ENCODE peak calls at places on chromosome 15, in four cellular contexts. L is heart right ventricle, S is PC-3, I is tibial artery. G is an unnamed sample. For H3K36me3, the result is how much of the 10 kb centered on the place peaks cover.

GRCh38 chr15:75866916-75867315 is 23.7 kb downstream of the UBE2Q2 start:
- DNase-seq in I (no peak), S (no peak), L (no peak), G (no peak)

GRCh38 chr15:62545392-62546227 is 380.5 kb upstream of the C2CD4B start:
- DNase-seq in L (peak), S (peak), I (peak), G (peak)

GRCh38 chr15:25171856-25172687 is 217.3 kb downstream of the SNRPN start:
- DNase-seq in L (no peak), S (no peak), I (peak), G (peak)

GRCh38 chr15:98150531-98150930 is 190.0 kb downstream of the ARRDC4 start:
- DNase-seq in S (no peak), I (no peak), L (no peak), G (no peak)

GRCh38 chr15:51077565-51078153 is 17.0 kb downstream of the TNFAIP8L3 start:
- DNase-seq in S (no peak), I (peak), L (peak), G (peak)

GRCh38 chr15:85024509-85025336 is 43.1 kb downstream of the PDE8A start:
- DNase-seq in I (no peak), S (peak), L (no peak), G (no peak)

GRCh38 chr15:60787737-60788513 is 309.0 kb upstream of the ICE2 start:
- DNase-seq in S (peak), I (no peak), L (no peak), G (no peak)

GRCh38 chr15:27271258-27271657 is 300.3 kb downstream of the GABRG3 start:
- DNase-seq in L (no peak), S (no peak), I (no peak), G (no peak)

GRCh38 chr15:31393441-31394091 is 66.9 kb downstream of the KLF13 start:
- DNase-seq in I (no peak), S (no peak), L (no peak), G (peak)

GRCh38 chr15:82303956-82304640 is 41.5 kb downstream of the SAXO2 start:
- DNase-seq in L (no peak), I (no peak), S (no peak), G (no peak)

GRCh38 chr15:67149859-67150824 is 84.7 kb downstream of the SMAD3 start:
- DNase-seq in S (peak), L (peak), I (peak), G (peak)

GRCh38 chr15:64311566-64311965 is 44.4 kb downstream of the CSNK1G1 start:
- DNase-seq in L (no peak), I (no peak), S (no peak), G (no peak)

GRCh38 chr15:99312228-99312627 is 60.9 kb downstream of the LRRC28 start:
- DNase-seq in I (no peak), L (no peak), S (no peak), G (no peak)

GRCh38 chr15:34810455-34811146 is 15.3 kb upstream of the ACTC1 start:
- DNase-seq in I (no peak), L (no peak), S (peak), G (no peak)

GRCh38 chr15:40358492-40359353 is 704 bp downstream of the DISP2 start:
- DNase-seq in S (peak), I (no peak), L (no peak), G (peak)

GRCh38 chr15:60871731-60872130 is 357.4 kb downstream of the RORA start:
- DNase-seq in L (no peak), I (no peak), S (no peak), G (no peak)

GRCh38 chr15:58274885-58275284 is 136.7 kb downstream of the AQP9 start:
- DNase-seq in S (no peak), I (no peak), L (no peak), G (no peak)

GRCh38 chr15:77118787-77119410 is 48.0 kb upstream of the TSPAN3 start:
- DNase-seq in S (peak), L (peak), I (peak), G (peak)

GRCh38 chr15:31268911-31269784 is 57.5 kb upstream of the KLF13 start:
- DNase-seq in I (peak), L (peak), S (no peak), G (no peak)

GRCh38 chr15:33068007-33068441 is 126.5 kb downstream of the FMN1 start:
- DNase-seq in L (peak), I (peak), S (peak), G (peak)

GRCh38 chr15:95559875-95560394 is 770.6 kb upstream of the NR2F2 start:
- DNase-seq in S (peak), I (peak), L (no peak), G (no peak)

GRCh38 chr15:25501828-25502446 is 63.1 kb upstream of the UBE3A start:
- DNase-seq in L (peak), S (peak), I (no peak), G (peak)

GRCh38 chr15:39976291-39977274 is 42.7 kb downstream of the EIF2AK4 start:
- DNase-seq in I (peak), L (peak), S (peak), G (peak)

GRCh38 chr15:77821188-77821958 is 188.7 kb upstream of the LINGO1 start:
- DNase-seq in I (no peak), S (peak), L (peak), G (peak)

GRCh38 chr15:74750759-74751158 is 2.1 kb downstream of the CYP1A2 start:
- DNase-seq in L (no peak), S (no peak), I (no peak), G (no peak)

GRCh38 chr15:39589193-39589814 is 8.4 kb downstream of the THBS1 start:
- DNase-seq in L (no peak), I (no peak), S (peak), G (no peak)

GRCh38 chr15:85100186-85100937 is 118.7 kb downstream of the PDE8A start:
- DNase-seq in L (no peak), S (no peak), I (no peak), G (no peak)

GRCh38 chr15:63086967-63087366 is 34.7 kb upstream of the LACTB start:
- DNase-seq in L (no peak), S (no peak), I (no peak), G (no peak)

GRCh38 chr15:49624046-49624445 is 3.2 kb downstream of the DTWD1 start:
- DNase-seq in S (no peak), I (no peak), L (no peak), G (no peak)

GRCh38 chr15:47244361-47244760 is 472.9 kb upstream of the SEMA6D start:
- DNase-seq in I (no peak), S (no peak), L (no peak), G (no peak)

GRCh38 chr15:76217029-76217866 is 94.0 kb downstream of the ETFA start:
- DNase-seq in I (no peak), L (no peak), S (peak), G (no peak)

GRCh38 chr15:31554261-31554660 is 227.6 kb downstream of the KLF13 start:
- DNase-seq in I (peak), L (peak), S (peak), G (peak)

GRCh38 chr15:69718916-69719315 is 266.3 kb downstream of the RPLP1 start:
- DNase-seq in I (peak), L (peak), S (no peak), G (no peak)

GRCh38 chr15:64246364-64247189 is 83.8 kb upstream of the PPIB start:
- DNase-seq in S (peak), I (no peak), L (no peak), G (no peak)

GRCh38 chr15:62495670-62496328 is 330.7 kb upstream of the C2CD4B start:
- DNase-seq in L (peak), I (peak), S (no peak), G (peak)

GRCh38 chr15:66912441-66912840 is 153.0 kb upstream of the SMAD3 start:
- DNase-seq in I (no peak), L (no peak), S (no peak), G (no peak)

GRCh38 chr15:51004103-51004536 is 90.6 kb downstream of the TNFAIP8L3 start:
- DNase-seq in S (peak), L (no peak), I (no peak), G (no peak)

GRCh38 chr15:100201376-100202280 is 140.1 kb downstream of the ADAMTS17 start:
- DNase-seq in S (no peak), I (no peak), L (no peak), G (peak)

GRCh38 chr15:25620466-25620865 is 181.6 kb upstream of the UBE3A start:
- DNase-seq in I (no peak), L (no peak), S (no peak), G (no peak)

GRCh38 chr15:90338483-90338980 is 13.6 kb upstream of the ZNF774 start:
- DNase-seq in I (no peak), S (peak), L (no peak), G (no peak)

GRCh38 chr15:90342655-90343054 is 9.4 kb upstream of the ZNF774 start:
- DNase-seq in I (no peak), L (no peak), S (no peak), G (no peak)

GRCh38 chr15:90343391-90343790 is 8.7 kb upstream of the ZNF774 start:
- DNase-seq in L (no peak), I (no peak), S (peak), G (no peak)

GRCh38 chr15:90337256-90337655 is 14.8 kb upstream of the ZNF774 start:
- DNase-seq in L (no peak), S (peak), I (no peak), G (no peak)

DNA sequence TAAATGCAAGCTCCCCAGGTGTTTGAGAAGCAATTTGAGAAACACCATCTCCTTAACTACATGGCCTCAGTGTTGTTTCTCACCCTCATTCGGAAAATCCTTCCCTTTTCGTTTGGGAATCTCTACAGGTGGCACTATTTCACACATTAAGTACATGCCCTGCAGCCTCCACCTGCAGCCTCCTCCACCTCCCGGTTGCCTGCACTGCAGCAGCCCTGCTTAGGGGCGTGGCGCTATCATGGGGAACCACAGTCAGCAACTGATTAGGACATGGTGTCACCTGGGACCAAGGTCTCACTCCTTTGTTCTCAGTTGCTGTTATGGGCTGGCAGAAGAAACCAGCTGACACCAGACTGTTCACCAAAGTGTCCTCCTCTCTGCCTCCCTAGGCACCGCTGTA is 11.7 kb upstream of the ZNF774 start:
- DNase-seq in S (peak), I (no peak), L (no peak), G (no peak)
- TF ChIP-seq CTCF in S (peak), I (no peak), L (no peak), G (no peak)

DNA sequence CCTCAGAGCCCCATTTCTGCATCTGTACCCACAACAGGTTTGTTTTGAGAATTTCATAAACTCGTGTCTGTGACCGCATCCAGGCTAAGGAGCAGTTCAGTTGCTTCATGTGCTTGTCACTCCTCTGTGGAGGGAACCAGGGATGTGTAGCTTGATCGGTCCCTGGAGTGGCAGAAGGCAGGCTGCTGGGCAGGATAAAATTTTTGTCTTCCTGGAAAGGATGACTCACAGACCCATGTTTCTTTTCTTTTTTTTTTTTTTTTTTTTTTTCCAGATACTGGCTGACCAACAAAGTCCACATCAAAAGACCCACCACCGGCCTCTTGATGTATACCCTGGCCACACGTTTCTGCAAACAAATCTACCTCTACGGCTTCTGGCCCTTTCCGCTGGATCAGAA is 70.1 kb downstream of the ST8SIA2 start:
- DNase-seq in L (no peak), S (no peak), I (no peak), G (no peak)
- H3K36me3 ChIP-seq in L (under half), S (under half), I (under half), G (under half)

GRCh38 chr15:37016287-37016686 is 84.1 kb downstream of the MEIS2 start:
- DNase-seq in L (peak), S (no peak), I (no peak), G (peak)

GRCh38 chr15:37020852-37021251 is 79.5 kb downstream of the MEIS2 start:
- DNase-seq in I (no peak), L (no peak), S (no peak), G (no peak)

GRCh38 chr15:37015476-37015875 is 84.9 kb downstream of the MEIS2 start:
- DNase-seq in L (no peak), I (no peak), S (no peak), G (no peak)

GRCh38 chr15:37017031-37017625 is 83.2 kb downstream of the MEIS2 start:
- DNase-seq in I (no peak), S (peak), L (no peak), G (no peak)

GRCh38 chr15:37019479-37020433 is 80.6 kb downstream of the MEIS2 start:
- DNase-seq in S (no peak), L (no peak), I (no peak), G (peak)
- H3K4me3 ChIP-seq in S (no peak), L (no peak), I (peak), G (no peak)

GRCh38 chr15:90211440-90212168 is 10.5 kb downstream of the SEMA4B start:
- DNase-seq in S (peak), I (no peak), L (no peak), G (no peak)

GRCh38 chr15:90213123-90213817 is 12.1 kb downstream of the SEMA4B start:
- DNase-seq in I (no peak), S (no peak), L (no peak), G (peak)

GRCh38 chr15:90212221-90213079 is 11.3 kb downstream of the SEMA4B start:
- DNase-seq in L (no peak), I (no peak), S (peak), G (peak)

GRCh38 chr15:90213818-90214204 is 12.7 kb downstream of the SEMA4B start:
- DNase-seq in S (no peak), L (no peak), I (no peak), G (peak)

GRCh38 chr15:90214553-90215205 is 13.5 kb downstream of the SEMA4B start:
- DNase-seq in L (no peak), I (no peak), S (peak), G (peak)
- TF ChIP-seq CTCF in L (no peak), I (no peak), S (peak), G (no peak)

GRCh38 chr15:73287019-73287418 is 81.7 kb downstream of the HCN4 start:
- DNase-seq in L (no peak), S (no peak), I (no peak), G (no peak)
- H3K36me3 ChIP-seq in L (under half), S (under half), I (under half), G (under half)

GRCh38 chr15:90011705-90012104 is 10.6 kb downstream of the ZNF710 start:
- DNase-seq in L (no peak), S (no peak), I (no peak), G (no peak)
- H3K4me3 ChIP-seq in L (no peak), S (no peak), I (no peak), G (no peak)

GRCh38 chr15:71802770-71803169 is 7.6 kb upstream of the NR2E3 start:
- DNase-seq in L (no peak), I (no peak), S (no peak), G (peak)

GRCh38 chr15:71800835-71801745 is 9.3 kb upstream of the NR2E3 start:
- DNase-seq in L (peak), I (no peak), S (peak), G (peak)

GRCh38 chr15:71804226-71804625 is 6.1 kb upstream of the NR2E3 start:
- DNase-seq in L (no peak), I (no peak), S (no peak), G (no peak)

GRCh38 chr15:71800190-71800589 is 10.2 kb upstream of the NR2E3 start:
- DNase-seq in I (no peak), L (no peak), S (peak), G (no peak)

DNA sequence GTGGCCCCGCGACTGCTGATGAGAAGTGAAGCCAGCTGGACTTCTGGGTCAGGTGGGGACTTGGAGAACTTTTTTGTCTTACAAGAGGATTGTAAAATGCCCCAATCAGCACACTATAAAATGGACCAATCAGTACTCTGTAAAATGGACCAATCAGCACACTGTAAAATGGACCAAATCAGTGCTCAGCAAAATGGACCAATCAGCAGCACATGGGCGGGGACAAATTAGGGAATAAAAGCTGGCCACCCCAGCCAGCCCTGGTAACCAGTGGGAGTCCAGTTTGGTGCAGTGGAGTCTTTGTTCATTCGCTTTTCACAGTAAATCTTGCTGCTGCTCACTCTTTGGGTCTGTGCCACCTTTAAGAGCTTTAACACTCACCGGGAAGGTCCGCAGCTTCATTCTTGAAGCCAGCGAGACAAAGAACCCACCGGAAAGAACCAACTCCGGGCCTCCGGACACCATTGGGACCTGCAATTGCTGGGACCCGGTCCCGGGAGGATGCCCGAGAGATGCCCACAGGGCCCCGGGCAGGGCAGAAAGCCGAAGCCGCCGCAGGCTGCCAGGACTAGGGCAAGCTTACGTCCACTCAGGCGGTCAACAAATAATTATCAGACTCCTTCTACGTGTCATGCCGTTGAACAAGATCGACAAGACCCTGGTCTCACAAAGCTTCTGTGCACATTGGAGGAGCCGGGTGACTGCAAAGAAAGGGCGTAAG is 8.3 kb upstream of the NR2E3 start:
- DNase-seq in S (no peak), L (no peak), I (no peak), G (no peak)
- TF ChIP-seq CTCF in S (no peak), L (no peak), I (no peak), G (no peak)

GRCh38 chr15:89317188-89317720 is 17.4 kb downstream of the POLG start:
- DNase-seq in L (no peak), S (no peak), I (no peak), G (no peak)
- H3K36me3 ChIP-seq in L (under half), S (half or more), I (half or more), G (under half)

DNA sequence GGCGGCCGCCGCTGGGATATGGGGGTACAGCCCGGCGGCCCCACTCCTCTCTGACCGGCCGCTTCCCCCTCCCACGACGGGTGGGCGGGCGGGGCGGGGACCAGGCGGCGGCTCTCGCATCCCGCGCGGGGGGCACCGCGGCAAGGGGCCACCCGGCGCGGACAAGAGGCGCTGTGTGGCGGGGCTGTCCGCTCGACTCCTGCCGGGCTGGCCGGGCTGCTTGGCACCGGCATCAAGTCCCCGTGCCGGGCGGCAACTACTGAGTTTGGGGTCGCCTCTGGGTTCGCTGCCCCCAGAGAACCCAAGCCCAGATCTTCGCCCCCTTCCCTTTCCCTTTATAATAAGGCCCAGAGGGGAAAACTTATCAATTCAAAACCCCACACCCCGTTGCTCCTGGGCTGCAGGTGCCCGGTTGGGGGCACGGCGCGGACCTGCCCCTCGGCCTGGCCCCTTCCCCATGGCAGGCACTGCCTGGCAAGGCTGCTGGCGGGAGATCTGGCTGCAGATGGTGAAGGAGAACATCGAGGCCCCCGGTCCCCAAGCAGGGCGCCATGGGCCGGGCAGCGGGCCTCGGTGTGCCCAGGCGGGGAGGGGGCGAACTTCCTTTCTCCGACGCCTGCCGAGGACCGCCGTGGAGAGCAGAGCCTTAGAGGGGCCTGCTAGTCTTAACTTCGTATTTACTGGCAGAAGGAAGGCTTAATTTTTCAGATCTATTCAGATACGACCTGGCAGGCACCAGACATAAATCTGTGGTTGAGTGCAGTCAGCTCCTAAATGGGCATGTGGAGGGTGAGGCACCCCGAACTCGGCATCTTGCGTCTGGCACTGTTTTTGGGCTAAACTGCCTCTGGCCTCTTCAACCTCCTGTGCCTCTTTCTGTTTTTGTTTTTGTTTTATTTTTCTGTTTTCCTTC is 913 bp downstream of the APBA2 start:
- DNase-seq in S (no peak), I (no peak), L (no peak), G (no peak)
- H3K4me3 ChIP-seq in S (peak), I (peak), L (peak), G (peak)